ENCODE peak calls at places on chromosomes 11 and 22, in four cellular contexts. T is IMR-90, L is prostate gland, V is Peyer's patch. S is an unnamed sample.

GRCh38 chr11:16382177-16382576 is 25.8 kb upstream of the SOX6 start:
- DNase-seq in T (no peak), L (no peak), V (no peak), S (no peak)

GRCh38 chr11:128520886-128521696 is 66.3 kb downstream of the ETS1 start:
- DNase-seq in T (no peak), L (no peak), V (no peak), S (no peak)

GRCh38 chr11:117610045-117610444 is 187.0 kb downstream of the DSCAML1 start:
- DNase-seq in T (peak; percentile 51), L (no peak), V (no peak), S (no peak)

GRCh38 chr11:105108247-105108646 is 31.3 kb downstream of the CARD18 start:
- DNase-seq in T (no peak), L (no peak), V (no peak), S (no peak)

GRCh38 chr11:116691779-116692178 is 81.0 kb downstream of the BUD13 start:
- DNase-seq in T (peak; percentile 6), L (peak; percentile 16), V (peak; percentile 30), S (no peak)

GRCh38 chr11:23856654-23857053 is 640.2 kb upstream of the LUZP2 start:
- DNase-seq in T (peak; percentile 67), L (no peak), V (no peak), S (no peak)

GRCh38 chr11:26344647-26345046 is 12.7 kb downstream of the ANO3 start:
- DNase-seq in T (no peak), L (no peak), V (no peak), S (no peak)

GRCh38 chr11:104095791-104096190 is 59.4 kb downstream of the DDI1 start:
- DNase-seq in T (no peak), L (no peak), V (no peak), S (no peak)

GRCh38 chr22:21933413-21933812 is 19.2 kb downstream of the PPM1F start:
- DNase-seq in T (no peak), L (no peak), V (no peak), S (no peak)

GRCh38 chr11:124865902-124866851 is 945 bp downstream of the ROBO3 start:
- DNase-seq in T (peak; percentile 15), L (no peak), V (no peak), S (peak; percentile 26)

GRCh38 chr22:26438006-26438405 is 8.9 kb downstream of the ASPHD2 start:
- DNase-seq in T (no peak), L (no peak), V (no peak), S (no peak)

GRCh38 chr11:65500262-65501004 is 1.6 kb downstream of the MALAT1 start:
- DNase-seq in T (peak; percentile 58), L (no peak), V (no peak), S (no peak)

GRCh38 chr11:504994-505344 is 2.1 kb downstream of the RNH1 start:
- DNase-seq in T (no peak), L (no peak), V (no peak), S (no peak)

GRCh38 chr22:23219787-23220484 is 39.6 kb downstream of the BCR start:
- DNase-seq in T (peak; percentile 61), L (no peak), V (peak; percentile 71), S (no peak)

GRCh38 chr22:36386351-36386899 is 1.3 kb downstream of the MYH9 start:
- DNase-seq in T (no peak), L (peak; percentile 44), V (peak; percentile 59), S (peak; percentile 28)

GRCh38 chr11:73361953-73362776 is 14.0 kb upstream of the RELT start:
- DNase-seq in T (no peak), L (no peak), V (no peak), S (no peak)

GRCh38 chr11:28384418-28384817 is 276.2 kb downstream of the METTL15 start:
- DNase-seq in T (peak; percentile 99), L (no peak), V (no peak), S (no peak)

GRCh38 chr11:117045196-117045595 is 53.0 kb downstream of the SIK3 start:
- DNase-seq in T (peak; percentile 61), L (no peak), V (no peak), S (no peak)

GRCh38 chr22:43308451-43309235 is 34.5 kb downstream of the SCUBE1 start:
- DNase-seq in T (peak; percentile 15), L (no peak), V (no peak), S (no peak)

GRCh38 chr22:23576681-23577080 is 3.4 kb downstream of the IGLL1 start:
- DNase-seq in T (no peak), L (no peak), V (no peak), S (no peak)

GRCh38 chr11:64120951-64121569 is 44.9 kb downstream of the MACROD1 start:
- DNase-seq in T (peak; percentile 24), L (peak; percentile 83), V (no peak), S (no peak)

GRCh38 chr11:86418929-86419328 is 44.2 kb downstream of the CCDC81 start:
- DNase-seq in T (peak; percentile 28), L (no peak), V (no peak), S (no peak)

GRCh38 chr11:125372911-125373310 is 123.2 kb downstream of the FEZ1 start:
- DNase-seq in T (no peak), L (no peak), V (no peak), S (no peak)

GRCh38 chr11:98561216-98561615 is 459.5 kb upstream of the CNTN5 start:
- DNase-seq in T (no peak), L (no peak), V (no peak), S (no peak)

GRCh38 chr11:19116971-19117759 is at the start of gene ZDHHC13:
- DNase-seq in T (peak; percentile 82), L (peak; percentile 95), V (peak; percentile 95), S (peak; percentile 87)

GRCh38 chr11:44304091-44305084 is 5.6 kb downstream of the ALX4 start:
- DNase-seq in T (no peak), L (no peak), V (no peak), S (no peak)

GRCh38 chr22:38267086-38267485 is 5.7 kb downstream of the TMEM184B start:
- DNase-seq in T (peak; percentile 31), L (no peak), V (no peak), S (peak; percentile 43)

GRCh38 chr11:114059278-114059983 is at the start of gene ZBTB16:
- DNase-seq in T (no peak), L (peak; percentile 88), V (peak; percentile 72), S (peak; percentile 46)

GRCh38 chr22:37115032-37115431 is 5.5 kb upstream of the TMPRSS6 start:
- DNase-seq in T (no peak), L (no peak), V (no peak), S (no peak)

GRCh38 chr22:22710719-22711531 is 66.5 kb downstream of the GGTLC2 start:
- DNase-seq in T (peak; percentile 17), L (peak; percentile 58), V (peak; percentile 80), S (peak; percentile 56)

GRCh38 chr11:19828382-19829108 is 115.9 kb downstream of the NAV2 start:
- DNase-seq in T (no peak), L (no peak), V (no peak), S (no peak)

GRCh38 chr11:116601734-116602636 is 170.8 kb downstream of the BUD13 start:
- DNase-seq in T (peak; percentile 3), L (no peak), V (no peak), S (no peak)

GRCh38 chr11:122556605-122557004 is 98.9 kb upstream of the UBASH3B start:
- DNase-seq in T (no peak), L (no peak), V (no peak), S (no peak)

DNA sequence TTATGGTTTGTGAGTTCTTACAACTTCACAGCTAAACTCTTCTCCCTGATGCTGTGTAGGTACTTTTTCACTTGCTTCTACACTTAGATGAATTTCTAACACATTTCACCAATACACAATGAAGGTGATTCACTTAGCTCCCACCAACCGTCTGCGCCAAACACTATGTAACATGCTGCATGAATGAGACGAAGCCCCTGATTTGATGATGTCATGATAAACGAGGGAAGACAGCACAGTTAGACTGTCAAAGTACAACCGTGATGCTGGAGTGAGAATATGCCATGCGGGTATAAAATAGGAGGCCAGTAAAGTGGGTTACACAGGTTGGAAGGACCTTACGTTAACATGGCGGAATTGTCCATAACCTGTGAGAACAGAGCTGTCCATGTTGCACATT is 100.8 kb downstream of the KCNA4 start:
- DNase-seq in T (no peak), L (no peak), V (no peak), S (no peak)
- H3K9me3 ChIP-seq in T (peaks cover 5% of the 10 kb centered on the region), L (no peaks in the 10 kb centered on the region), V (no peaks in the 10 kb centered on the region), S (no peaks in the 10 kb centered on the region)

GRCh38 chr22:47587861-47588582 is 825.6 kb downstream of the TBC1D22A start:
- DNase-seq in T (no peak), L (no peak), V (no peak), S (no peak)
- H3K9me3 ChIP-seq in T (peaks cover 37% of the 10 kb centered on the region), L (no peaks in the 10 kb centered on the region), V (no peaks in the 10 kb centered on the region), S (no peaks in the 10 kb centered on the region)

GRCh38 chr11:78786086-78786485 is 211.4 kb upstream of the NARS2 start:
- DNase-seq in T (peak; percentile 44), L (no peak), V (no peak), S (no peak)

GRCh38 chr11:78783301-78783700 is 208.6 kb upstream of the NARS2 start:
- DNase-seq in T (no peak), L (no peak), V (no peak), S (no peak)

GRCh38 chr11:78783846-78784245 is 209.2 kb upstream of the NARS2 start:
- DNase-seq in T (no peak), L (no peak), V (no peak), S (no peak)

GRCh38 chr11:78782725-78783124 is 208.1 kb upstream of the NARS2 start:
- DNase-seq in T (no peak), L (no peak), V (no peak), S (no peak)

DNA sequence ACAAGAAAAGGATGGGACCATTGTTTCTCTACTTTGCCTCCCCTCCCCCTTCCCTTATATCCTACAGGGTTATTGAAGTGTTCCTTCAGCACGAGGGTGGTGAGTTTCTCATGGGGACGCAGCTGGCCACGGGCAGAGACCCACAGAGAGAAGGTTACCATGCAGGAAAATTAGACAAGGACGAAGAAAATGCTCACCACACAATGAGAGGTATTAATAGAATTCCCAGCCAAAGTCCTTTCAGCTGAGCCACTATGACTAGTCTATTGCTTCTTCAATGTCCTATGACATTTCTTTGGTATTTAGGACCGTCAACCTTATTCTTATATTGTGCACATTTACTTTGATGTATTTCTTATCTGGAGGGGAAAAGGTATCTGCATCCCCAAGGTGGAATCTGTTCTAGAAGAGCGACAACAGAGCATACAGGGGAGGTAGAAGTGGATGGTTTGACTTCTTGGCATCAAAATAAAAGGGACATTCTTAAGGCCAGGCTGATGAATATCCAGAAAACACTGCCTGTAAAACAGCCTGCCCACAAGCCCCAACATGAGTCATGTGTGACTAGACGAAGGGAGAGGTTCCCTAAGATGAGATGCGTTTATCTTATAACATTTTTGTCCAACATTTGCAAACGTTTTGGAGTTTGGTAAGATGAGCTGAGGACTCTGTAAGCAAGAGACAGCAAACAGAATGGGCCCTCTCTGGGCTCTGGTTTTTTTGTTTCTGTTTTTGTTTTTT is 209.8 kb upstream of the NARS2 start:
- DNase-seq in T (peak; percentile 95), L (no peak), V (no peak), S (no peak)
- H3K9me3 ChIP-seq in T (no peaks in the 10 kb centered on the region), L (no peaks in the 10 kb centered on the region), V (no peaks in the 10 kb centered on the region), S (no peaks in the 10 kb centered on the region)

DNA sequence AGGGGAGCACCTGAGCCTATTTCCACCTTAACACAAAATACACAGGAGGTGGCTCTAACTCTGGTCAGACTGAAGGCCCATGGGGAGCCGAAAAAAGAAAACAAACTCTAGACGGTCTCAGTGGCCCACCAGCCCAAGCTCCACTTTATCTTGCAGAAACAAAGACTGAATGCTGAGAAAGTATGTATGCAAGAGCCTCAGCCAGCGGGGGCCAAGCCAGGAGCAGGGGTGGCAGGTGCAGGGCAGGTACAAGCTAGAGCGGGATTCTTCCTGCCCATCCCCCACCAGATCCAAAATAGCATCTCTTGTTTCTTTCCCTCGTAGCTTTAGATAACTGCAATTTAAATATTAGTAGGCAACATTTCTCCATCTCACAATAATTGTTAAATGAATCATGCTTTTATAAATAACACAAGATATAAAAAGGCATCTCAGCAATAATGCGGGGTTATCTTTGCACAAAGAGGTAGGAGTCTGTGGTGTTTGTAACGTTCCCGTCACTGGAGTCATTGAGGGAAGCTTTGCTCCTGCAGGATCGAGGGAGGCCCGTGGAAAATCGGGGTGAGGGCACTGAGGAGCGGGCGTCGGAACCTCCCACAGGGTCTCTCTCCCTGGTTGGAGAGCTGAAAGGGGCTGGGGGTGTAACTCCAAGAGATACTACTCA is 418.0 kb downstream of the SHANK2 start:
- DNase-seq in T (peak; percentile 14), L (no peak), V (no peak), S (no peak)
- H3K9me3 ChIP-seq in T (peaks cover 9% of the 10 kb centered on the region), L (no peaks in the 10 kb centered on the region), V (no peaks in the 10 kb centered on the region), S (no peaks in the 10 kb centered on the region)

S was measured in T-helper 17 cell.